ENCODE peak calls at places on chromosome 21, in five cellular contexts. O is coronary artery; X is stimulated activated CD4-positive, alpha-beta T cell treated with anti-CD3 and anti-CD28 coated beads, Interleukin-1b, Interleukin-23, amount 100 ng/mL, for 24 hours; E is HEK293T; P is DMS 273 treated with DMSO at 0.1 percent for 48 hours. Q is an unnamed sample.
A peak's percentile ranks its signal among the peaks of the same experiment; 100 is the strongest.

GRCh38 chr21:33362044-33362555 is 37.3 kb downstream of the IFNAR1 start:
- DNase-seq in O (no peak), X (no peak), E (no peak), P (no peak), Q (no peak)

GRCh38 chr21:43362306-43362927 is 64.5 kb downstream of the SIK1 start:
- DNase-seq in O (peak; percentile 79), X (peak; percentile 21), E (no peak), P (peak; percentile 32), Q (peak; percentile 91)

GRCh38 chr21:43734131-43734634 is 15.3 kb downstream of the PDXK start:
- DNase-seq in O (no peak), X (no peak), E (no peak), P (no peak), Q (no peak)

GRCh38 chr21:29613021-29613420 is 314.3 kb downstream of the BACH1 start:
- DNase-seq in O (no peak), X (no peak), E (no peak), P (no peak), Q (no peak)

GRCh38 chr21:41489329-41489728 is 18.6 kb downstream of the TMPRSS2 start:
- DNase-seq in O (no peak), X (no peak), E (no peak), P (no peak), Q (no peak)

GRCh38 chr21:36818051-36818450 is 119.1 kb downstream of the SIM2 start:
- DNase-seq in O (no peak), X (no peak), E (no peak), P (no peak), Q (no peak)

GRCh38 chr21:15431053-15431452 is 298.7 kb upstream of the USP25 start:
- DNase-seq in O (no peak), X (no peak), E (no peak), P (no peak), Q (no peak)

GRCh38 chr21:45595574-45596295 is 47.8 kb upstream of the PCBP3 start:
- DNase-seq in O (no peak), X (no peak), E (no peak), P (no peak), Q (no peak)

GRCh38 chr21:45296638-45297037 is 8.9 kb upstream of the POFUT2 start:
- DNase-seq in O (no peak), X (no peak), E (no peak), P (no peak), Q (no peak)

GRCh38 chr21:42171091-42172053 is 47.6 kb upstream of the ABCG1 start:
- DNase-seq in O (no peak), X (no peak), E (no peak), P (no peak), Q (no peak)

GRCh38 chr21:43187715-43188114 is 18.9 kb downstream of the CRYAA start:
- DNase-seq in O (no peak), X (no peak), E (no peak), P (no peak), Q (no peak)

GRCh38 chr21:14591882-14592281 is 45.8 kb upstream of the SAMSN1 start:
- DNase-seq in O (no peak), X (no peak), E (no peak), P (no peak), Q (no peak)

GRCh38 chr21:15293251-15293650 is 228.5 kb upstream of the NRIP1 start:
- DNase-seq in O (no peak), X (no peak), E (peak; percentile 14), P (no peak), Q (no peak)

GRCh38 chr21:33071878-33072306 is 2.0 kb downstream of the OLIG1 start:
- DNase-seq in O (no peak), X (no peak), E (no peak), P (no peak), Q (no peak)

GRCh38 chr21:41164981-41165650 is 2.8 kb upstream of the BACE2 start:
- DNase-seq in O (no peak), X (no peak), E (no peak), P (no peak), Q (no peak)

GRCh38 chr21:45819478-45820170 is 161.9 kb upstream of the COL6A1 start:
- DNase-seq in O (no peak), X (no peak), E (no peak), P (peak; percentile 16), Q (peak; percentile 48)

GRCh38 chr21:43301424-43302355 is 125.2 kb downstream of the SIK1 start:
- DNase-seq in O (no peak), X (no peak), E (no peak), P (no peak), Q (no peak)

GRCh38 chr21:46391773-46392172 is 66.9 kb upstream of the DIP2A start:
- DNase-seq in O (no peak), X (no peak), E (no peak), P (no peak), Q (no peak)

GRCh38 chr21:33991091-33991490 is 75.5 kb upstream of the ATP5PO start:
- DNase-seq in O (no peak), X (no peak), E (no peak), P (no peak), Q (no peak)

GRCh38 chr21:38680401-38680800 is 125.3 kb upstream of the ETS2 start:
- DNase-seq in O (no peak), X (no peak), E (no peak), P (no peak), Q (no peak)

GRCh38 chr21:34274001-34274400 is 89.8 kb upstream of the KCNE2 start:
- DNase-seq in O (no peak), X (no peak), E (no peak), P (no peak), Q (no peak)

GRCh38 chr21:20789696-20790095 is 208.5 kb upstream of the NCAM2 start:
- DNase-seq in O (no peak), X (no peak), E (no peak), P (no peak), Q (no peak)

GRCh38 chr21:15061284-15061683 is 3.5 kb downstream of the NRIP1 start:
- DNase-seq in O (no peak), X (no peak), E (no peak), P (no peak), Q (no peak)

GRCh38 chr21:37039434-37040075 is 33.1 kb downstream of the RIPPLY3 start:
- DNase-seq in O (no peak), X (no peak), E (no peak), P (no peak), Q (no peak)

GRCh38 chr21:28111151-28111619 is 881.5 kb downstream of the LTN1 start:
- DNase-seq in O (no peak), X (no peak), E (no peak), P (no peak), Q (peak; percentile 89)

GRCh38 chr21:34073749-34074282 is 438 bp downstream of the MRPS6 start:
- DNase-seq in O (no peak), X (no peak), E (peak; percentile 50), P (no peak), Q (peak; percentile 47)

GRCh38 chr21:21731626-21732025 is 733.4 kb downstream of the NCAM2 start:
- DNase-seq in O (no peak), X (no peak), E (no peak), P (no peak), Q (no peak)

GRCh38 chr21:46317710-46318463 is 5.8 kb downstream of the C21orf58 start:
- DNase-seq in O (no peak), X (no peak), E (peak; percentile 11), P (no peak), Q (no peak)

GRCh38 chr21:38773108-38774061 is 32.3 kb upstream of the ETS2 start:
- DNase-seq in O (no peak), X (no peak), E (no peak), P (no peak), Q (no peak)

GRCh38 chr21:46229133-46229922 is 754 bp upstream of the LSS start:
- DNase-seq in O (no peak), X (no peak), E (peak; percentile 60), P (no peak), Q (peak; percentile 72)

GRCh38 chr21:41779659-41780058 is 12.8 kb upstream of the RIPK4 start:
- DNase-seq in O (no peak), X (no peak), E (no peak), P (no peak), Q (no peak)

GRCh38 chr21:14602418-14602987 is 56.4 kb upstream of the SAMSN1 start:
- DNase-seq in O (no peak), X (no peak), E (no peak), P (no peak), Q (no peak)

GRCh38 chr21:42412636-42412933 is 8.9 kb downstream of the UBASH3A start:
- DNase-seq in O (no peak), X (no peak), E (no peak), P (no peak), Q (no peak)